ENCODE peak calls at places on chromosomes 4 and X, in ten cellular contexts. B is Peyer's patch, Z is right atrium auricular region, J is tibial nerve, S is fibroblast of lung, P is GM12878, M is adrenal gland, R is thyroid gland, W is H9, Q is PC-3. V is an unnamed sample. For H3K27me3, the result is how much of the 10 kb centered on the place peaks cover.

GRCh38 chrX:16458208-16458607 is 191.8 kb upstream of the S100G start:
- DNase-seq in Q (no peak), B (no peak), W (no peak), R (no peak), S (no peak), P (no peak), Z (no peak), M (no peak), J (no peak), V (no peak)

GRCh38 chrX:155069414-155069813 is 1.5 kb downstream of the CMC4 start:
- DNase-seq in S (no peak), M (no peak), W (no peak), B (no peak), Z (no peak), Q (no peak), P (no peak), J (no peak), R (no peak), V (no peak)

GRCh38 chrX:120297923-120298322 is 13.3 kb downstream of the TMEM255A start:
- DNase-seq in B (no peak), W (no peak), M (no peak), S (no peak), R (no peak), Z (no peak), Q (no peak), J (no peak), P (no peak), V (no peak)

GRCh38 chr4:185120631-185120946 is 22.5 kb upstream of the SLC25A4 start:
- DNase-seq in Q (no peak), B (no peak), R (peak), Z (no peak), S (no peak), M (no peak), J (no peak), W (no peak), P (no peak), V (no peak)

GRCh38 chr4:138259801-138260200 is 17.7 kb upstream of the SLC7A11 start:
- DNase-seq in P (no peak), B (no peak), W (no peak), Q (peak), R (no peak), M (no peak), J (no peak), S (peak), Z (no peak), V (peak)

GRCh38 chr4:88320174-88320779 is 35.9 kb upstream of the PPM1K start:
- DNase-seq in S (peak), Q (peak), J (no peak), R (no peak), B (no peak), Z (no peak), P (no peak), M (no peak), W (no peak), V (peak)

GRCh38 chr4:70902577-70903281 is 560 bp downstream of the MOB1B start:
- DNase-seq in R (peak), P (no peak), J (no peak), S (peak), M (no peak), B (peak), Q (peak), W (no peak), Z (no peak), V (no peak)

GRCh38 chr4:27270435-27270834 is 409.8 kb downstream of the STIM2 start:
- DNase-seq in S (no peak), B (no peak), Z (no peak), R (no peak), Q (peak), M (no peak), W (no peak), J (no peak), P (no peak), V (peak)

GRCh38 chr4:168496834-168497233 is at the start of gene PALLD:
- DNase-seq in S (peak), B (no peak), P (no peak), Z (no peak), J (no peak), M (no peak), R (no peak), Q (no peak), W (no peak), V (no peak)

GRCh38 chr4:157220026-157220881 is at the start of gene GRIA2:
- DNase-seq in B (peak), M (peak), S (peak), W (peak), J (no peak), R (peak), P (no peak), Q (no peak), Z (no peak), V (peak)

GRCh38 chr4:123398151-123398802 is 1.7 kb downstream of the SPRY1 start:
- DNase-seq in W (peak), Z (no peak), S (peak), B (peak), M (peak), P (no peak), Q (peak), J (peak), R (peak), V (peak)

GRCh38 chr4:179112441-179113170 is 1670.4 kb upstream of the AGA start:
- DNase-seq in Q (peak), M (no peak), P (no peak), R (no peak), S (peak), B (no peak), Z (no peak), W (no peak), J (no peak), V (no peak)

GRCh38 chrX:47187106-47187677 is 6.4 kb upstream of the UBA1 start:
- DNase-seq in W (peak), M (peak), R (peak), Q (peak), J (no peak), B (no peak), Z (no peak), S (no peak), P (no peak), V (no peak)

GRCh38 chr4:140662082-140662869 is 93.5 kb upstream of the UCP1 start:
- DNase-seq in Q (peak), W (no peak), J (no peak), M (no peak), S (no peak), R (no peak), B (no peak), P (no peak), Z (no peak), V (peak)

GRCh38 chr4:6052679-6053078 is 34.4 kb upstream of the C4orf50 start:
- DNase-seq in P (no peak), Q (peak), R (peak), B (no peak), J (no peak), M (no peak), W (no peak), Z (no peak), S (no peak), V (no peak)

GRCh38 chr4:82275431-82276423 is 98.1 kb downstream of the HNRNPD start:
- DNase-seq in M (no peak), B (no peak), R (no peak), Q (no peak), W (peak), Z (no peak), S (no peak), J (no peak), P (no peak), V (peak)

GRCh38 chr4:48939785-48940184 is 33.2 kb upstream of the OCIAD2 start:
- DNase-seq in W (no peak), J (no peak), B (no peak), Z (no peak), M (peak), P (no peak), Q (peak), S (peak), R (peak), V (peak)

GRCh38 chrX:99398578-99398977 is 1011.5 kb downstream of the PCDH19 start:
- DNase-seq in M (no peak), P (no peak), J (no peak), R (no peak), B (no peak), S (no peak), W (no peak), Q (no peak), Z (no peak), V (no peak)

GRCh38 chr4:137200322-137200721 is 332.0 kb downstream of the PCDH18 start:
- DNase-seq in B (no peak), M (no peak), R (no peak), J (no peak), W (no peak), S (no peak), P (no peak), Z (no peak), Q (no peak), V (no peak)

GRCh38 chr4:74665346-74665745 is 129.0 kb downstream of the BTC start:
- DNase-seq in R (peak), J (no peak), M (no peak), Q (peak), Z (no peak), S (no peak), B (no peak), P (no peak), W (no peak), V (peak)

GRCh38 chr4:13430834-13431568 is 53.1 kb downstream of the RAB28 start:
- DNase-seq in Q (peak), J (no peak), B (no peak), S (no peak), P (no peak), R (no peak), M (no peak), W (no peak), Z (no peak), V (no peak)

GRCh38 chrX:19156223-19156622 is 34.0 kb upstream of the ADGRG2 start:
- DNase-seq in P (no peak), B (no peak), R (no peak), J (no peak), W (peak), Q (peak), Z (no peak), M (no peak), S (no peak), V (peak)

GRCh38 chr4:7279902-7280301 is 87.6 kb downstream of the SORCS2 start:
- DNase-seq in R (no peak), Q (peak), M (no peak), J (no peak), B (no peak), Z (no peak), P (no peak), S (no peak), W (no peak), V (peak)

GRCh38 chrX:23434356-23434884 is 99.8 kb downstream of the PTCHD1 start:
- DNase-seq in Q (peak), R (peak), S (peak), W (no peak), P (no peak), J (peak), B (peak), Z (peak), M (peak), V (peak)

GRCh38 chr4:148192526-148192925 is 249.7 kb downstream of the NR3C2 start:
- DNase-seq in P (no peak), J (no peak), R (no peak), B (no peak), S (no peak), W (no peak), M (no peak), Q (no peak), Z (no peak), V (no peak)

GRCh38 chr4:55347610-55348228 is 1.7 kb downstream of the SRD5A3 start:
- DNase-seq in M (no peak), B (no peak), Z (no peak), Q (peak), R (no peak), J (no peak), W (no peak), P (no peak), S (no peak), V (no peak)
- TF ChIP-seq CTCF in M (no peak), B (no peak), Z (no peak), Q (peak), R (no peak), J (no peak), W (no peak), P (no peak), S (no peak), V (no peak)

DNA sequence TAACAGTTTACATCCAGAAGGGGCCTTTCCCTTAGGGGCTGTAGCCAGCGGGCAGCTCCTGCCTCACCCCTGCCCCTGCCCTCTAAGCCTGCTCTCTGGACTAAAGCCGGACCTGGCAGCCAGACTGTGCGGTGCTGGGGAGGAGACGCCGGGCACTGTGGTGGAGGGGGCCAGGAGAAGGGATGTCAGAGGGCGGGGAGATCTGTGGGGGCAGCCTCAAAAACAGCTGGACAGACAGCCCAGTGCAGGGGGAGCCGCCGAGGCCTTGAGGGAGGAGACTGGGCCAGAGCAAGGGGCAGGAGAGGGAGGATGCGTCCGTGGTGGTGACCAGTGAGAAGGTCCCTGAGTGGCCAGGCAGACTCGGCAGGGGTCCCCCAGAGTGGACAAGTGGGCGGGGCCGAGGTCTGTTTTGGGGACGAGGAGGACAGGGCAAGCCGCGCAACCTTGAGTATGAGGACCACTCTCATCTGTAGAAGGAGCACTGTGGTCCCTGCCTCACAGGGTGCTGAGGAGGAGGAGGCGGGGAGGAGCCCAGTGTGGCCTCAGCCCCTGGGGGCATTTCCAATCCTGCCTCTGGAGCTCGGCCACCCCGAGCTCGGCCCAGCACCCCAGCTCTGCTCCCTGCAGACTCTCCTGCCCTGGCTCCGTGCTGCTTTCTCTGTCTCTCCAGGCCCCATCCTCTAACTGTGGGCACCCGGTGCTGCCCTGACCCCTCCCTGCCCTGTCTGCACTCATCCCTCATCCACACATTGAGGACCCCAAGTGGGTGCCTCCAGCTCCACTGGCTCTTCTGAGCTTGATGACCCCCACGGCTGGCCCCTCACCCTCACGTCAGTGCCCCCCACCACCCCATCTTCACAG is 59.2 kb upstream of the NKX1-1 start:
- DNase-seq in R (no peak), J (no peak), Q (no peak), W (no peak), S (no peak), B (peak), Z (no peak), M (no peak), P (no peak), V (no peak)
- H3K27me3 ChIP-seq in R (under half), J (under half), Q (under half), W (under half), S (under half), B (under half), Z (under half), M (under half), P (under half), V (under half)

GRCh38 chr4:661231-661630 is 12.8 kb downstream of the ATP5ME start:
- DNase-seq in M (no peak), Q (no peak), Z (no peak), S (no peak), J (no peak), B (no peak), P (no peak), W (no peak), R (no peak), V (no peak)

GRCh38 chr4:664713-665231 is 9.3 kb downstream of the ATP5ME start:
- DNase-seq in W (peak), Q (no peak), B (no peak), P (no peak), R (no peak), S (no peak), M (no peak), Z (no peak), J (no peak), V (no peak)

GRCh38 chr4:663438-664428 is 10.3 kb downstream of the ATP5ME start:
- DNase-seq in J (no peak), B (peak), Q (no peak), M (no peak), R (peak), Z (no peak), W (peak), S (no peak), P (no peak), V (no peak)

GRCh38 chr4:661856-662761 is 12.0 kb downstream of the ATP5ME start:
- DNase-seq in W (peak), M (no peak), J (no peak), P (no peak), Z (no peak), S (no peak), R (no peak), B (no peak), Q (no peak), V (no peak)

DNA sequence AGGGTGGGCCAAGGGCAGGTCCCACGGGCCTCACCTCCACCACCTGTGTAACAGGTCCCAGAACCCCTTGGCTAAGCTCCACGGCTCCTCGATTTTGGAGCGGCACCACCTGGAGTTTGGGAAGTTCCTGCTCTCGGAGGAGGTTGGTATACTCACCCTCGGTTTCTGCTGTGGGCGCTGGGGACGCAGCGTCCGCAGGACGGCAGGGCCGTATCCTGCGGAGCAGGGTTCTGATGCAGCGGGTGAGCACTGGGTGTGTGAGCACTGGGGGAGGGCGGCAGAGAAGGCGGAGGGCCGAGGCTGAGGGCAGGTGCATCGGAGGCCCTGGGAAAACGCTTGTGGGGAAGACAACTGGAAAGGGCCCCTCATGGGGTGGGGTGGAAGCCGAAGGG is 11.0 kb downstream of the ATP5ME start:
- DNase-seq in B (no peak), S (no peak), W (no peak), M (no peak), Z (no peak), J (no peak), P (no peak), Q (no peak), R (no peak), V (no peak)
- TF ChIP-seq CTCF in B (no peak), S (no peak), W (no peak), M (no peak), Z (no peak), J (no peak), P (no peak), Q (no peak), R (no peak), V (no peak)

DNA sequence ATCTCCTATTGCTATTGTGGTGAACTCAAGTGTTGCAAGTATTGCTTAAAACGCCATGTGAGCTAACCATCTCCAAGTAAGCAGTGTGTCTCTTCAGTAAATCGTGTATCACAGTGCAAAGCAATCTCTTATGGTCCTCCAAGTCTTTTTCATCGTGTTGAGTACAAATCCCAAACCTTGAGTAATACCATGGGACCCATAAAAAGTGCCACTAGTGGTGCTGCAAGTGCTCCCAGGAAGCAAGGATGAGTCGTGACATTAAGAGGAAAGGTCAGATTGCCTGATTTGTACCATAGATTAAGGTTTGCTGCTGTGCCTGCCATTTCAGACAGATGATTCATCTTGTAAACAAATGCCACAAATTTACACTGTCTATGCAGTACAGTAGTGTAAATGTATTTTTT is 66.9 kb upstream of the BMPR1B start:
- DNase-seq in Z (no peak), Q (peak), P (no peak), W (no peak), S (peak), R (no peak), B (no peak), M (no peak), J (no peak), V (peak)
- H3K27me3 ChIP-seq in Z (under half), Q (under half), P (under half), W (under half), S (under half), R (under half), B (under half), M (under half), J (under half), V (under half)

DNA sequence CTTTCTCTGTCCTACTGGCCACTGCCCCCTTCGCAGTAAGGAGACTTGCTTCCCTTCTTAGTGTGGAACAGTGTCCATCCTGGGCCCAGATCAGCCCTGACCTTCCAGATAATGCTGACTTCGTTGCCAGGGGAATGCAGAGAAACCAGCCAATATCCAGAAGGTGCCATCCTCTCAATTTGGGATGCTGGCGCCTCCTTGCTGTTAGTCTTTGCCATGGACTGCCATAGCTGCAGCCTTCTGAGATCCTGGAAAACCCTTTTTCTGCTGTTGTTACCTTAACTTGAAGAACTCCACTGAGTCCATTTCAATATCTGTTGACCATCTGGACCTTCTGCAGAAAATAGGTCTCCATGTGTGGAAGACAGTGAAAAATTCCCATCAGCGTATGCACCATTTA is 21.8 kb downstream of the RAI2 start:
- DNase-seq in S (no peak), M (no peak), Q (no peak), W (no peak), B (no peak), P (no peak), Z (no peak), J (no peak), R (no peak), V (no peak)
- TF ChIP-seq CTCF in S (no peak), M (no peak), Q (peak), W (peak), B (no peak), P (no peak), Z (no peak), J (no peak), R (no peak), V (no peak)

V was measured in mammary epithelial cell.